ENCODE peak calls at places on chromosome 5, in five cellular contexts. One of them, this sample, is unnamed.
A peak's percentile ranks its signal among the peaks of the same experiment; 100 is the strongest.

GRCh38 chr5:54644226-54644625 is 126.7 kb downstream of the SNX18 start:
- DNase-seq in fibroblast of lung: peak; percentile 92
- DNase-seq in CD4-positive, CD25-positive, alpha-beta regulatory T cell: no peak
- DNase-seq in CD8-positive, alpha-beta T cell: no peak
- DNase-seq in MM.1S: no peak
- DNase-seq in this sample: no peak

GRCh38 chr5:20660588-20660987 is 672.6 kb upstream of the CDH18 start:
- DNase-seq in fibroblast of lung: no peak
- DNase-seq in CD4-positive, CD25-positive, alpha-beta regulatory T cell: no peak
- DNase-seq in CD8-positive, alpha-beta T cell: no peak
- DNase-seq in MM.1S: peak; percentile 30
- DNase-seq in this sample: no peak

GRCh38 chr5:158658439-158659230 is 441.1 kb downstream of the EBF1 start:
- DNase-seq in fibroblast of lung: peak; percentile 48
- DNase-seq in CD4-positive, CD25-positive, alpha-beta regulatory T cell: no peak
- DNase-seq in CD8-positive, alpha-beta T cell: no peak
- DNase-seq in MM.1S: no peak
- DNase-seq in this sample: no peak

GRCh38 chr5:137636076-137636475 is 99.8 kb downstream of the KLHL3 start:
- DNase-seq in fibroblast of lung: no peak
- DNase-seq in CD4-positive, CD25-positive, alpha-beta regulatory T cell: no peak
- DNase-seq in CD8-positive, alpha-beta T cell: no peak
- DNase-seq in MM.1S: no peak
- DNase-seq in this sample: no peak

GRCh38 chr5:73189816-73190451 is 16.9 kb downstream of the TMEM174 start:
- DNase-seq in fibroblast of lung: peak; percentile 81
- DNase-seq in CD4-positive, CD25-positive, alpha-beta regulatory T cell: no peak
- DNase-seq in CD8-positive, alpha-beta T cell: no peak
- DNase-seq in MM.1S: no peak
- DNase-seq in this sample: no peak

GRCh38 chr5:57537831-57538230 is 55.2 kb upstream of the ACTBL2 start:
- DNase-seq in fibroblast of lung: peak; percentile 20
- DNase-seq in CD4-positive, CD25-positive, alpha-beta regulatory T cell: no peak
- DNase-seq in CD8-positive, alpha-beta T cell: no peak
- DNase-seq in MM.1S: no peak
- DNase-seq in this sample: no peak

GRCh38 chr5:154221371-154221896 is 30.9 kb downstream of the GALNT10 start:
- DNase-seq in fibroblast of lung: peak; percentile 100
- DNase-seq in CD4-positive, CD25-positive, alpha-beta regulatory T cell: peak; percentile 72
- DNase-seq in CD8-positive, alpha-beta T cell: peak; percentile 37
- DNase-seq in MM.1S: peak; percentile 92
- DNase-seq in this sample: peak; percentile 55

GRCh38 chr5:10859393-10860195 is 98.6 kb upstream of the DAP start:
- DNase-seq in fibroblast of lung: no peak
- DNase-seq in CD4-positive, CD25-positive, alpha-beta regulatory T cell: no peak
- DNase-seq in CD8-positive, alpha-beta T cell: no peak
- DNase-seq in MM.1S: no peak
- DNase-seq in this sample: no peak

GRCh38 chr5:136056771-136057335 is 28.1 kb downstream of the TGFBI start:
- DNase-seq in fibroblast of lung: no peak
- DNase-seq in CD4-positive, CD25-positive, alpha-beta regulatory T cell: no peak
- DNase-seq in CD8-positive, alpha-beta T cell: no peak
- DNase-seq in MM.1S: no peak
- DNase-seq in this sample: no peak

GRCh38 chr5:98173334-98173733 is 600.1 kb upstream of the RGMB start:
- DNase-seq in fibroblast of lung: peak; percentile 79
- DNase-seq in CD4-positive, CD25-positive, alpha-beta regulatory T cell: no peak
- DNase-seq in CD8-positive, alpha-beta T cell: no peak
- DNase-seq in MM.1S: no peak
- DNase-seq in this sample: no peak

GRCh38 chr5:143561248-143561647 is 157.8 kb upstream of the NR3C1 start:
- DNase-seq in fibroblast of lung: no peak
- DNase-seq in CD4-positive, CD25-positive, alpha-beta regulatory T cell: no peak
- DNase-seq in CD8-positive, alpha-beta T cell: no peak
- DNase-seq in MM.1S: no peak
- DNase-seq in this sample: no peak

GRCh38 chr5:124741711-124742496 is 4.5 kb downstream of the ZNF608 start:
- DNase-seq in fibroblast of lung: peak; percentile 99
- DNase-seq in CD4-positive, CD25-positive, alpha-beta regulatory T cell: no peak
- DNase-seq in CD8-positive, alpha-beta T cell: no peak
- DNase-seq in MM.1S: no peak
- DNase-seq in this sample: no peak

GRCh38 chr5:143177263-143177994 is 226.1 kb downstream of the NR3C1 start:
- DNase-seq in fibroblast of lung: peak; percentile 100
- DNase-seq in CD4-positive, CD25-positive, alpha-beta regulatory T cell: no peak
- DNase-seq in CD8-positive, alpha-beta T cell: no peak
- DNase-seq in MM.1S: no peak
- DNase-seq in this sample: no peak

GRCh38 chr5:61048534-61048933 is 103.5 kb downstream of the NDUFAF2 start:
- DNase-seq in fibroblast of lung: peak; percentile 96
- DNase-seq in CD4-positive, CD25-positive, alpha-beta regulatory T cell: no peak
- DNase-seq in CD8-positive, alpha-beta T cell: no peak
- DNase-seq in MM.1S: no peak
- DNase-seq in this sample: no peak

GRCh38 chr5:82164957-82165698 is 113.0 kb downstream of the RPS23 start:
- DNase-seq in fibroblast of lung: peak; percentile 80
- DNase-seq in CD4-positive, CD25-positive, alpha-beta regulatory T cell: no peak
- DNase-seq in CD8-positive, alpha-beta T cell: no peak
- DNase-seq in MM.1S: no peak
- DNase-seq in this sample: no peak

GRCh38 chr5:110413856-110414255 is 312.6 kb downstream of the TMEM232 start:
- DNase-seq in fibroblast of lung: peak; percentile 84
- DNase-seq in CD4-positive, CD25-positive, alpha-beta regulatory T cell: no peak
- DNase-seq in CD8-positive, alpha-beta T cell: no peak
- DNase-seq in MM.1S: no peak
- DNase-seq in this sample: no peak

GRCh38 chr5:24167791-24168190 is 477.0 kb downstream of the CDH10 start:
- DNase-seq in fibroblast of lung: peak; percentile 7
- DNase-seq in CD4-positive, CD25-positive, alpha-beta regulatory T cell: no peak
- DNase-seq in CD8-positive, alpha-beta T cell: no peak
- DNase-seq in MM.1S: no peak
- DNase-seq in this sample: no peak

GRCh38 chr5:41924526-41924871 is 582 bp upstream of the FBXO4 start:
- DNase-seq in fibroblast of lung: no peak
- DNase-seq in CD4-positive, CD25-positive, alpha-beta regulatory T cell: no peak
- DNase-seq in CD8-positive, alpha-beta T cell: no peak
- DNase-seq in MM.1S: no peak
- DNase-seq in this sample: no peak

GRCh38 chr5:129003232-129003631 is 37.9 kb downstream of the SLC27A6 start:
- DNase-seq in fibroblast of lung: peak; percentile 3
- DNase-seq in CD4-positive, CD25-positive, alpha-beta regulatory T cell: no peak
- DNase-seq in CD8-positive, alpha-beta T cell: no peak
- DNase-seq in MM.1S: no peak
- DNase-seq in this sample: no peak

GRCh38 chr5:139677404-139678282 is 29.5 kb downstream of the CXXC5 start:
- DNase-seq in fibroblast of lung: peak; percentile 57
- DNase-seq in CD4-positive, CD25-positive, alpha-beta regulatory T cell: no peak
- DNase-seq in CD8-positive, alpha-beta T cell: no peak
- DNase-seq in MM.1S: no peak
- DNase-seq in this sample: no peak

GRCh38 chr5:58114324-58114723 is 345.6 kb downstream of the PLK2 start:
- DNase-seq in fibroblast of lung: peak; percentile 96
- DNase-seq in CD4-positive, CD25-positive, alpha-beta regulatory T cell: no peak
- DNase-seq in CD8-positive, alpha-beta T cell: no peak
- DNase-seq in MM.1S: no peak
- DNase-seq in this sample: no peak

GRCh38 chr5:180339583-180340183 is 13.5 kb downstream of the GFPT2 start:
- DNase-seq in fibroblast of lung: peak; percentile 46
- DNase-seq in CD4-positive, CD25-positive, alpha-beta regulatory T cell: no peak
- DNase-seq in CD8-positive, alpha-beta T cell: no peak
- DNase-seq in MM.1S: no peak
- DNase-seq in this sample: no peak

GRCh38 chr5:59621477-59621876 is 272.0 kb downstream of the PDE4D start:
- DNase-seq in fibroblast of lung: peak; percentile 44
- DNase-seq in CD4-positive, CD25-positive, alpha-beta regulatory T cell: no peak
- DNase-seq in CD8-positive, alpha-beta T cell: no peak
- DNase-seq in MM.1S: no peak
- DNase-seq in this sample: no peak

GRCh38 chr5:139062910-139063663 is 135.1 kb downstream of the SIL1 start:
- DNase-seq in fibroblast of lung: no peak
- DNase-seq in CD4-positive, CD25-positive, alpha-beta regulatory T cell: no peak
- DNase-seq in CD8-positive, alpha-beta T cell: no peak
- DNase-seq in MM.1S: no peak
- DNase-seq in this sample: no peak

DNA sequence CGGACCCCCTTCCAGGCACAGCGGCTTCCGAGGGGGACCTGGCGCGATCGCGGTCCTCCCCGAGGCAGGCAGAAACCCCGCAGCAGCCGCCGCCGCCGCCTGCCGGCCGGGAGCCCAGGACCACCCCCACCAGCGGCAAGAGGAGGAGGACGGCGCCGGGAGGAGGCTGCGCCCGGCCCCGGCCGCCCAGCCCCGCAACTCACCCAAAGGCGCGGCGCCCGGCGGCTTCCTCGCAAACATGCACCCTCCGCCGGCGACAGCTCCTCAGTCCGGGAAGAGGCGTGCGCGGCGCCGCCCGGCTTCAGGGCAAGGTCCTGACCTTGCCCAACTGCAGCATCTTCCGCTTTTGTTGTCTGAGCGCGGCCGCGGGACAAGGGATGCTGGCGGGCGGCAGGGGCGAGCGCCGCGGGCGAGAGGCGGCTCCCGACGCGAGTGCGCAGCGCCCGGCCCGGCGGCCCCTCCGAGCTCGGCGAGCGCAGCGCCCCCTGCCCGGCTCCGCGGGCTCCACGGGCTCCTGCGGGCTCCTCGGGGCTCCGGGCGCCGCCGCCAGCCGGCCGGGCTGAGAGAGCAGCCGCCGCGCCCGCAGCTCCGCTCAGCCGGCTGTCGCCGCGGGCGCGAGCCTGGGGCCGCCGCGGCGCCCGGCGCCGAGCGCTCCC is 504 bp downstream of the CTNND2 start:
- DNase-seq in fibroblast of lung: peak; percentile 45
- DNase-seq in CD4-positive, CD25-positive, alpha-beta regulatory T cell: no peak
- DNase-seq in CD8-positive, alpha-beta T cell: no peak
- DNase-seq in MM.1S: peak; percentile 72
- DNase-seq in this sample: no peak
- H3K9me3 ChIP-seq in fibroblast of lung: no peaks in the 10 kb centered on the region
- H3K9me3 ChIP-seq in CD4-positive, CD25-positive, alpha-beta regulatory T cell: no peaks in the 10 kb centered on the region
- H3K9me3 ChIP-seq in CD8-positive, alpha-beta T cell: no peaks in the 10 kb centered on the region
- H3K9me3 ChIP-seq in MM.1S: no peaks in the 10 kb centered on the region
- H3K9me3 ChIP-seq in this sample: no peaks in the 10 kb centered on the region

GRCh38 chr5:119386945-119387344 is 31.1 kb downstream of the TNFAIP8 start:
- DNase-seq in fibroblast of lung: peak; percentile 37
- DNase-seq in CD4-positive, CD25-positive, alpha-beta regulatory T cell: no peak
- DNase-seq in CD8-positive, alpha-beta T cell: no peak
- DNase-seq in MM.1S: no peak
- DNase-seq in this sample: no peak

GRCh38 chr5:119389288-119390065 is 33.7 kb downstream of the TNFAIP8 start:
- DNase-seq in fibroblast of lung: peak; percentile 71
- DNase-seq in CD4-positive, CD25-positive, alpha-beta regulatory T cell: no peak
- DNase-seq in CD8-positive, alpha-beta T cell: no peak
- DNase-seq in MM.1S: no peak
- DNase-seq in this sample: no peak

GRCh38 chr5:119388619-119389190 is 32.9 kb downstream of the TNFAIP8 start:
- DNase-seq in fibroblast of lung: no peak
- DNase-seq in CD4-positive, CD25-positive, alpha-beta regulatory T cell: no peak
- DNase-seq in CD8-positive, alpha-beta T cell: no peak
- DNase-seq in MM.1S: no peak
- DNase-seq in this sample: no peak

GRCh38 chr5:119385136-119386128 is 29.6 kb downstream of the TNFAIP8 start:
- DNase-seq in fibroblast of lung: no peak
- DNase-seq in CD4-positive, CD25-positive, alpha-beta regulatory T cell: no peak
- DNase-seq in CD8-positive, alpha-beta T cell: no peak
- DNase-seq in MM.1S: no peak
- DNase-seq in this sample: no peak

DNA sequence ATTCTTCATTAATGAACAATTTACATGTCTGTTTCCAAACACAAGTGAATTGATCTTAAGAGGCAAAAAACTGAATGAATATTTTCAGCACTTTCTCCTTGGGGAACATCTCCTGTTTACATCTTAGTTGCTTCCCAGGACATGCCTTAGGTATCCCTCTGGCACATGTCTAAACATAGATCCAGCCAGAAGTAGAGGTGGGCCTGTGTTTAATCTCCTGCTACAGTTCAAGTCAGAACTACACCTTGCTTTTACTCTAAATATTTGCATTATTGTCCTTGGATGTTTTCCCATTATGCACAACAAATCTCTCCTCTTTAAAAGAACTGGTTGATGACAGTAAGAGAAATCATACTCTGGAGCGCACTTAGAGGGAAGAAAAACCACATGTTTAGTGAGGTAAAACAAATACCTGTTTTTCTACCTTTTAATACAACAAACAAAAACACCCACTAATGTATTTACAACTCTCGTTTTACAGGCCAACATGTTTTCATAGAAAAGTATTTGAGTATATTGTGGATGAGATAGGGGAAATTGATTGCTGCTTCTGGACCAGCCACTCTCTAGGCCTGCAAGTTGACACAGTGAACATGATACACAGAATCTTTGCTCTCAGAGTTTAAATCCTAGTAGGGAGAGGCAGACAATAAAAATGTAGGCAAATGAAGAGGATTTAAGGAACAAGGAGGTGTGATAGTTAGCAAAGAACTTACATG is 32.2 kb downstream of the TNFAIP8 start:
- DNase-seq in fibroblast of lung: no peak
- DNase-seq in CD4-positive, CD25-positive, alpha-beta regulatory T cell: no peak
- DNase-seq in CD8-positive, alpha-beta T cell: no peak
- DNase-seq in MM.1S: no peak
- DNase-seq in this sample: no peak
- H3K27ac ChIP-seq in fibroblast of lung: no peak overlapping the region
- H3K27ac ChIP-seq in CD4-positive, CD25-positive, alpha-beta regulatory T cell: peak overlapping the region; percentile 45
- H3K27ac ChIP-seq in CD8-positive, alpha-beta T cell: no peak overlapping the region
- H3K27ac ChIP-seq in MM.1S: no peak overlapping the region
- H3K27ac ChIP-seq in this sample: no peak overlapping the region

DNA sequence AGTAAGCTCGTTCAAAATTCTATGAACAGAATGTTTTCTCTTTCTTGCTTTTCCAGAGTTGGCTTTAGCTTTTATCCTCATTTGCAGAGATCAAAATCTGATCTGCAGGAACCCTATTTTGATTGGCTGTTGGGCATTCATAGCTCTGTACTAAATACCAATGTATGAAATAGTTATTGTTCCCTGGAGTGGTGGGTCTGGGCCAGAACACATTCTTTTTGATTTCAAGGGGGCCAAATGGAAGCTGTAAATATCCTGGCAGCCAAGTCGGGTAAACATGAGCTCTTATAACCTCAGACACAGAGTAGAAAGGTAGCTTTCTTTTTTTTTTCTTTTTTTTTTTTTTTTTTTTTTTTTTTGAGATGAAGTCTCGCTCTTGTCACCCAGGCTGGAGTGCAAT is 241.5 kb downstream of the PDZD2 start:
- DNase-seq in fibroblast of lung: no peak
- DNase-seq in CD4-positive, CD25-positive, alpha-beta regulatory T cell: no peak
- DNase-seq in CD8-positive, alpha-beta T cell: no peak
- DNase-seq in MM.1S: no peak
- DNase-seq in this sample: no peak
- H3K9me3 ChIP-seq in fibroblast of lung: no peaks in the 10 kb centered on the region
- H3K9me3 ChIP-seq in CD4-positive, CD25-positive, alpha-beta regulatory T cell: no peaks in the 10 kb centered on the region
- H3K9me3 ChIP-seq in CD8-positive, alpha-beta T cell: no peaks in the 10 kb centered on the region
- H3K9me3 ChIP-seq in MM.1S: no peaks in the 10 kb centered on the region
- H3K9me3 ChIP-seq in this sample: no peaks in the 10 kb centered on the region

DNA sequence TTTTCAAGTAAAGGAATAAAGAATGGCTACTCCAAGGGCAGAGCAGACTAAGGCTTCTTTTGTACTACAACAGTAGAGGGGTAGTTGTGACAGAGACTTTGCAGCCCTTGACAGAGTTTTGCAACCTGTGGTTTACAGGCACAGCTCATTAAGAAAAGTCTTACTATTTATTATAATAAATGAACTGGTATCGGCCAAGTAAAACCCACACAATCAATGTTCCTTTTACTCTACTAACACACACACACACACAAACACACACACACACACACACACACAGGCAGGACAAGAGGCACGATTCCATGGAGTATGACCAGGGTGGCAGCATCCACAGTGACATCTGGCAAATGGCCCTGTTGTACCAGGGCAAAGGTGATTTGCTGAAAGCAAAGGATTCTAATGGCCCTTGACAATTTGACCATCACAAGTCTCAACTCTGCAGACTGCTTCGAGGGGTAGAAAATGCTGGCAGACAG is 59.1 kb upstream of the GOLPH3 start:
- DNase-seq in fibroblast of lung: no peak
- DNase-seq in CD4-positive, CD25-positive, alpha-beta regulatory T cell: no peak
- DNase-seq in CD8-positive, alpha-beta T cell: no peak
- DNase-seq in MM.1S: no peak
- DNase-seq in this sample: no peak
- H3K27ac ChIP-seq in fibroblast of lung: no peak overlapping the region
- H3K27ac ChIP-seq in CD4-positive, CD25-positive, alpha-beta regulatory T cell: no peak overlapping the region
- H3K27ac ChIP-seq in CD8-positive, alpha-beta T cell: no peak overlapping the region
- H3K27ac ChIP-seq in MM.1S: no peak overlapping the region
- H3K27ac ChIP-seq in this sample: no peak overlapping the region